ENCODE peak calls at places on chromosomes 12 and 14, in nine cellular contexts. X, J, K, R, P, U, Y, E and W are unnamed samples.

GRCh38 chr14:64763801-64764511 is 59.7 kb downstream of the PLEKHG3 start:
- DNase-seq in P (no peak), K (no peak), J (peak; percentile 49), X (peak; percentile 46), U (peak; percentile 46), E (peak; percentile 37), R (no peak), Y (no peak), W (peak; percentile 56)

GRCh38 chr12:57552306-57552651 is 2.4 kb downstream of the KIF5A start:
- DNase-seq in E (no peak), P (no peak), R (no peak), U (no peak), X (no peak), Y (no peak), J (no peak), K (no peak), W (no peak)

GRCh38 chr12:114669501-114670256 is 14.3 kb downstream of the TBX3 start:
- DNase-seq in E (peak; percentile 60), U (peak; percentile 52), P (no peak), J (peak; percentile 69), R (peak; percentile 58), X (no peak), Y (no peak), K (no peak), W (no peak)

GRCh38 chr12:108576660-108577234 is 14.4 kb downstream of the ISCU start:
- DNase-seq in J (peak; percentile 1), K (no peak), U (peak; percentile 36), Y (no peak), R (no peak), E (peak; percentile 48), X (no peak), P (no peak), W (peak; percentile 32)

GRCh38 chr14:31944256-31945073 is 132.6 kb upstream of the ARHGAP5 start:
- DNase-seq in R (no peak), P (no peak), K (no peak), Y (no peak), U (no peak), E (no peak), J (no peak), X (peak; percentile 82), W (no peak)

GRCh38 chr12:55717397-55718007 is 1.7 kb downstream of the BLOC1S1 start:
- DNase-seq in E (peak; percentile 85), X (no peak), K (no peak), Y (peak; percentile 63), R (peak; percentile 94), U (peak; percentile 72), P (no peak), J (no peak), W (no peak)

GRCh38 chr12:15196678-15197267 is 24.4 kb downstream of the RERG start:
- DNase-seq in E (no peak), R (no peak), P (no peak), X (no peak), K (no peak), Y (no peak), U (no peak), J (no peak), W (no peak)

GRCh38 chr14:60331201-60332045 is 82.4 kb downstream of the PPM1A start:
- DNase-seq in R (peak; percentile 46), Y (peak; percentile 65), X (peak; percentile 79), K (no peak), P (peak; percentile 96), E (peak; percentile 17), U (peak; percentile 68), J (peak; percentile 43), W (peak; percentile 42)

GRCh38 chr12:108609535-108610335 is 11.9 kb upstream of the TMEM119 start:
- DNase-seq in X (peak; percentile 69), P (no peak), J (peak; percentile 79), E (peak; percentile 88), R (peak; percentile 94), U (peak; percentile 88), K (no peak), Y (peak; percentile 86), W (peak; percentile 94)

GRCh38 chr12:17411662-17412061 is 678.3 kb downstream of the RERGL start:
- DNase-seq in E (no peak), X (no peak), U (no peak), K (no peak), Y (no peak), P (no peak), J (no peak), R (no peak), W (no peak)

GRCh38 chr14:105858676-105859025 is 332.3 kb downstream of the TMEM121 start:
- DNase-seq in E (no peak), J (peak; percentile 8), K (no peak), Y (peak; percentile 47), P (peak; percentile 35), X (peak; percentile 33), U (no peak), R (no peak), W (no peak)

GRCh38 chr14:74302634-74303569 is at the start of gene ABCD4:
- DNase-seq in J (peak; percentile 91), U (peak; percentile 93), K (peak; percentile 82), R (peak; percentile 88), E (peak; percentile 88), P (peak; percentile 94), Y (peak; percentile 95), X (peak; percentile 96), W (peak; percentile 91)

GRCh38 chr12:3630621-3631271 is 122.2 kb downstream of the CRACR2A start:
- DNase-seq in R (no peak), Y (no peak), J (no peak), X (no peak), P (peak; percentile 33), K (no peak), E (no peak), U (no peak), W (no peak)

GRCh38 chr12:70449758-70450341 is 83.8 kb downstream of the KCNMB4 start:
- DNase-seq in U (no peak), R (no peak), J (no peak), X (no peak), Y (no peak), P (no peak), K (no peak), E (no peak), W (no peak)

GRCh38 chr12:112121780-112122565 is 3.4 kb upstream of the TRAFD1 start:
- DNase-seq in E (peak; percentile 91), U (peak; percentile 77), Y (peak; percentile 74), X (peak; percentile 68), R (peak; percentile 88), J (peak; percentile 85), P (no peak), K (no peak), W (peak; percentile 91)

GRCh38 chr14:21025374-21026151 is 702 bp upstream of the NDRG2 start:
- DNase-seq in X (peak; percentile 76), P (no peak), R (no peak), J (peak; percentile 94), Y (peak; percentile 94), K (no peak), U (peak; percentile 21), E (no peak), W (no peak)

GRCh38 chr14:34650786-34651584 is 21.0 kb upstream of the SNX6 start:
- DNase-seq in Y (no peak), K (no peak), J (peak; percentile 32), R (peak; percentile 100), E (peak; percentile 100), P (no peak), U (peak; percentile 99), X (no peak), W (peak; percentile 99)

GRCh38 chr14:67574156-67574555 is 25.9 kb downstream of the PIGH start:
- DNase-seq in Y (no peak), J (no peak), R (no peak), K (no peak), U (no peak), X (no peak), P (no peak), E (no peak), W (no peak)

GRCh38 chr14:28758253-28758915 is 8.2 kb upstream of the FOXG1 start:
- DNase-seq in R (no peak), J (no peak), Y (no peak), P (no peak), U (no peak), X (no peak), E (no peak), K (no peak), W (no peak)
- H3K4me3 ChIP-seq in R (no peak overlapping the region), J (no peak overlapping the region), Y (no peak overlapping the region), P (no peak overlapping the region), U (no peak overlapping the region), X (no peak overlapping the region), E (no peak overlapping the region), K (no peak overlapping the region), W (no peak overlapping the region)

DNA sequence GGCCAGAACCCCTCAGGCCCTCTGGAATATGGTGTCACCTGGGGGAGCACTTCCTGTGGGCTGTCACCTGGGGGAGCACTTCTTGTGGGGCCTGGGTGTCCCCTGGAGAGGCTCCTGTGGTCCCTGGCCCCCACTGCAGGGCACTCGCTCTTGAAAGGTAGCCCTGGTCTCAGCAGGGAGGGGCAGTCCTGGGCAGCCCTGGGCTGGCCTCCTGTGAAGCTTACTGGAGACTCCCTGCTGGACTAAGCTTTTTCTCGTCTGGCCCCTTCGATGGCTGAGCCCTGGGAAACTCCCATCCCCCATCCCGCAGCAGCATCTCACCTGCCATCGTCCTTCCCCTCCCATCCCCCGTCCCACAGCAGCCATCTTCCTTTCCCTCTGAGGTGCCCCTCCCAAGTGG is 17.7 kb downstream of the FBRSL1 start:
- DNase-seq in Y (no peak), K (no peak), P (no peak), U (no peak), R (no peak), E (no peak), X (no peak), J (no peak), W (no peak)
- TF ChIP-seq CTCF in Y (no peak), K (no peak), P (peak; percentile 20), U (peak; percentile 28), R (no peak), E (peak; percentile 3), X (no peak), J (no peak), W (no peak)

GRCh38 chr12:47221256-47222023 is 141.7 kb upstream of the AMIGO2 start:
- DNase-seq in E (peak; percentile 39), U (no peak), Y (no peak), J (no peak), K (no peak), X (no peak), P (no peak), R (no peak), W (no peak)

GRCh38 chr12:47216150-47216677 is 136.5 kb upstream of the AMIGO2 start:
- DNase-seq in J (no peak), Y (no peak), P (peak; percentile 92), K (no peak), E (no peak), R (no peak), U (no peak), X (peak; percentile 70), W (no peak)

GRCh38 chr12:47214771-47215170 is 135.0 kb upstream of the AMIGO2 start:
- DNase-seq in K (no peak), U (no peak), X (no peak), R (no peak), E (no peak), Y (no peak), J (no peak), P (no peak), W (no peak)

GRCh38 chr12:47219243-47219642 is 139.5 kb upstream of the AMIGO2 start:
- DNase-seq in U (peak; percentile 43), P (no peak), J (no peak), X (no peak), Y (no peak), R (peak; percentile 33), E (peak; percentile 76), K (no peak), W (peak; percentile 61)

GRCh38 chr12:47218191-47218654 is 138.5 kb upstream of the AMIGO2 start:
- DNase-seq in R (no peak), X (no peak), E (no peak), Y (no peak), K (no peak), P (peak; percentile 34), U (no peak), J (no peak), W (no peak)
- H3K4me3 ChIP-seq in R (no peak overlapping the region), X (no peak overlapping the region), E (no peak overlapping the region), Y (peak overlapping the region; percentile 52), K (peak overlapping the region; percentile 39), P (peak overlapping the region; percentile 74), U (no peak overlapping the region), J (no peak overlapping the region), W (no peak overlapping the region)

GRCh38 chr12:77640356-77640755 is 190.3 kb upstream of the NAV3 start:
- DNase-seq in K (no peak), U (no peak), E (no peak), J (no peak), R (no peak), P (no peak), X (no peak), Y (no peak), W (no peak)
- TF ChIP-seq CTCF in K (no peak), U (no peak), E (no peak), J (no peak), R (no peak), P (no peak), X (no peak), Y (no peak), W (no peak)